ENCODE peak calls at places on chromosomes 5 and 9, in ten cellular contexts. A, Z, X, S, E, Y, N, O, H and C are unnamed samples.

GRCh38 chr5:82563745-82564144 is 285.6 kb upstream of the RPS23 start:
- DNase-seq in S (no peak), Z (no peak), E (no peak), H (no peak), N (no peak), O (no peak), Y (no peak), X (no peak), A (no peak), C (no peak)

GRCh38 chr5:137228816-137229215 is 270.3 kb downstream of the SPOCK1 start:
- DNase-seq in X (no peak), S (no peak), H (no peak), A (no peak), Z (no peak), Y (no peak), N (no peak), E (no peak), O (no peak), C (no peak)

GRCh38 chr5:117084052-117084451 is 509.4 kb upstream of the SEMA6A start:
- DNase-seq in A (no peak), X (no peak), O (no peak), Z (no peak), H (no peak), Y (no peak), E (peak), S (no peak), N (no peak), C (no peak)

GRCh38 chr9:104256710-104257091 is 162.6 kb downstream of the SMC2 start:
- DNase-seq in Z (no peak), H (no peak), Y (no peak), S (no peak), N (no peak), E (no peak), X (no peak), O (no peak), A (no peak), C (no peak)

GRCh38 chr9:137460363-137461315 is 1.5 kb upstream of the NSMF start:
- DNase-seq in N (no peak), O (no peak), E (no peak), H (no peak), S (no peak), A (no peak), X (peak), Y (no peak), Z (no peak), C (no peak)

GRCh38 chr9:124390812-124391658 is 24.2 kb downstream of the PSMB7 start:
- DNase-seq in H (no peak), N (peak), E (peak), Y (no peak), Z (no peak), X (no peak), A (no peak), O (peak), S (no peak), C (no peak)

GRCh38 chr9:94783121-94783664 is 56.7 kb downstream of the AOPEP start:
- DNase-seq in Z (peak), E (peak), N (peak), A (peak), X (peak), S (no peak), O (peak), H (peak), Y (peak), C (peak)

GRCh38 chr9:135342206-135343130 is 137.1 kb upstream of the PPP1R26 start:
- DNase-seq in X (peak), N (no peak), H (no peak), O (no peak), Z (no peak), A (no peak), E (no peak), Y (no peak), S (no peak), C (no peak)

GRCh38 chr5:110957934-110958333 is 113.6 kb upstream of the TSLP start:
- DNase-seq in Y (no peak), S (no peak), E (peak), H (no peak), N (no peak), Z (no peak), A (no peak), X (no peak), O (no peak), C (no peak)

GRCh38 chr9:106954562-106954961 is 91.6 kb downstream of the ZNF462 start:
- DNase-seq in Y (no peak), E (peak), A (no peak), H (no peak), Z (no peak), S (no peak), O (no peak), N (no peak), X (no peak), C (no peak)

GRCh38 chr5:139426222-139426885 is 13.0 kb downstream of the DNAJC18 start:
- DNase-seq in X (no peak), Z (no peak), A (no peak), Y (no peak), N (no peak), E (peak), H (no peak), S (no peak), O (no peak), C (no peak)

GRCh38 chr5:134590992-134591659 is 41.5 kb downstream of the SAR1B start:
- DNase-seq in H (peak), Z (peak), N (no peak), Y (no peak), S (peak), X (peak), E (peak), A (peak), O (peak), C (no peak)

GRCh38 chr5:171316258-171317121 is 7.4 kb downstream of the TLX3 start:
- DNase-seq in N (no peak), Y (no peak), X (no peak), O (no peak), S (no peak), Z (no peak), E (no peak), H (no peak), A (no peak), C (no peak)

GRCh38 chr9:13750061-13750460 is 470.6 kb upstream of the MPDZ start:
- DNase-seq in H (no peak), E (peak), Y (no peak), X (no peak), Z (no peak), A (no peak), O (no peak), N (no peak), S (no peak), C (no peak)

GRCh38 chr9:12934515-12935301 is 159.9 kb downstream of the LURAP1L start:
- DNase-seq in O (no peak), S (no peak), A (no peak), H (no peak), N (no peak), X (no peak), E (peak), Z (no peak), Y (no peak), C (no peak)

GRCh38 chr9:114287001-114287762 is 35.7 kb upstream of the ORM1 start:
- DNase-seq in E (no peak), X (peak), N (no peak), Z (peak), A (no peak), Y (no peak), O (no peak), S (no peak), H (no peak), C (no peak)

GRCh38 chr5:151156732-151157402 is 712 bp downstream of the ANXA6 start:
- DNase-seq in A (no peak), S (no peak), X (peak), Y (no peak), N (no peak), E (no peak), Z (peak), H (peak), O (no peak), C (no peak)

GRCh38 chr5:167261309-167262100 is 1029.9 kb upstream of the WWC1 start:
- DNase-seq in A (no peak), N (peak), O (no peak), Z (no peak), Y (no peak), E (peak), S (no peak), H (peak), X (no peak), C (peak)

GRCh38 chr9:122379340-122379739 is 8.5 kb downstream of the PTGS1 start:
- DNase-seq in E (no peak), Z (no peak), N (peak), H (no peak), A (no peak), S (no peak), X (no peak), Y (no peak), O (no peak), C (no peak)

GRCh38 chr5:76083555-76084495 is 642 bp downstream of the SV2C start:
- DNase-seq in Z (peak), Y (no peak), X (no peak), E (no peak), H (peak), S (no peak), N (no peak), A (no peak), O (no peak), C (no peak)

GRCh38 chr9:88235615-88236014 is 97.3 kb upstream of the SPATA31C2 start:
- DNase-seq in Y (no peak), Z (no peak), E (no peak), O (no peak), S (no peak), A (no peak), H (no peak), X (no peak), N (no peak), C (no peak)

GRCh38 chr5:1298723-1299510 is 4.0 kb upstream of the TERT start:
- DNase-seq in S (no peak), N (no peak), Z (no peak), E (no peak), H (no peak), O (no peak), X (no peak), A (no peak), Y (no peak), C (no peak)

GRCh38 chr9:81557452-81557956 is 131.8 kb downstream of the TLE1 start:
- DNase-seq in Z (no peak), X (no peak), S (no peak), H (no peak), N (no peak), O (no peak), E (no peak), A (no peak), Y (no peak), C (no peak)

GRCh38 chr5:171957591-171958251 is 48.7 kb downstream of the FBXW11 start:
- DNase-seq in Z (peak), A (no peak), N (no peak), Y (peak), E (no peak), H (no peak), X (no peak), O (peak), S (peak), C (no peak)

GRCh38 chr9:130240410-130241197 is 25.0 kb upstream of the HMCN2 start:
- DNase-seq in H (peak), A (peak), O (peak), Z (no peak), S (no peak), E (peak), X (peak), N (peak), Y (peak), C (peak)

GRCh38 chr9:125428060-125428481 is 166.4 kb downstream of the GAPVD1 start:
- DNase-seq in X (no peak), Y (no peak), E (peak), H (peak), A (no peak), O (no peak), S (peak), Z (peak), N (peak), C (no peak)

GRCh38 chr5:33631786-33632185 is 191.0 kb downstream of the TARS1 start:
- DNase-seq in Y (no peak), E (no peak), H (peak), A (no peak), N (no peak), X (no peak), O (no peak), Z (no peak), S (no peak), C (no peak)

GRCh38 chr5:72366324-72366976 is 46.3 kb downstream of the PTCD2 start:
- DNase-seq in X (no peak), A (peak), E (peak), Y (peak), N (peak), O (peak), Z (peak), H (peak), S (no peak), C (peak)

GRCh38 chr5:62268792-62269191 is 37.2 kb upstream of the KIF2A start:
- DNase-seq in H (no peak), E (no peak), Y (no peak), A (no peak), N (no peak), S (no peak), X (no peak), Z (no peak), O (no peak), C (no peak)

GRCh38 chr5:52947208-52947607 is 41.9 kb upstream of the ITGA2 start:
- DNase-seq in A (no peak), N (no peak), X (no peak), H (no peak), O (no peak), E (no peak), Y (no peak), S (no peak), Z (no peak), C (no peak)

GRCh38 chr5:180080670-180081280 is 9.2 kb upstream of the RNF130 start:
- DNase-seq in Y (peak), O (no peak), E (no peak), A (peak), S (no peak), X (no peak), N (no peak), H (no peak), Z (peak), C (no peak)